ENCODE peak calls at places on chromosomes 2 and 18, in nine cellular contexts. K is H1, Q is HAP-1, R is HL-60, T is adrenal gland, H is Kasumi-1, X is amniotic epithelial cell, L is T-helper 2 cell, S is DMS53. W is an unnamed sample.
A peak's percentile ranks its signal among the peaks of the same experiment; 100 is the strongest.

GRCh38 chr18:59067873-59068272 is 71.8 kb upstream of the SEC11C start:
- DNase-seq in Q (peak; percentile 44), X (no peak), T (no peak), S (peak; percentile 82), K (no peak), R (no peak), L (no peak), H (no peak), W (no peak)

GRCh38 chr2:88517759-88518201 is 65.3 kb upstream of the FOXI3 start:
- DNase-seq in H (no peak), Q (peak; percentile 45), S (peak; percentile 15), K (no peak), X (no peak), T (no peak), R (no peak), L (no peak), W (no peak)

GRCh38 chr2:42888321-42888720 is 95.9 kb upstream of the HAAO start:
- DNase-seq in K (no peak), X (no peak), S (no peak), Q (no peak), L (no peak), T (no peak), H (no peak), R (no peak), W (no peak)

GRCh38 chr2:7567646-7568045 is 650.4 kb downstream of the RNF144A start:
- DNase-seq in X (no peak), K (no peak), T (no peak), Q (no peak), S (no peak), H (no peak), L (peak; percentile 32), R (no peak), W (no peak)

GRCh38 chr2:36800381-36800780 is 103.9 kb downstream of the VIT start:
- DNase-seq in T (no peak), S (no peak), X (no peak), H (no peak), L (peak; percentile 54), K (no peak), R (no peak), Q (no peak), W (no peak)

GRCh38 chr2:64491426-64491825 is 32.7 kb upstream of the AFTPH start:
- DNase-seq in L (no peak), S (no peak), Q (no peak), X (peak; percentile 57), K (peak; percentile 35), T (no peak), H (no peak), R (no peak), W (no peak)

GRCh38 chr2:149082781-149083180 is 44.3 kb downstream of the LYPD6B start:
- DNase-seq in L (no peak), T (no peak), X (no peak), S (peak; percentile 12), Q (no peak), K (no peak), H (no peak), R (no peak), W (no peak)

GRCh38 chr2:207516206-207516605 is 13.6 kb upstream of the CREB1 start:
- DNase-seq in L (no peak), K (no peak), T (no peak), X (no peak), R (no peak), Q (no peak), H (no peak), S (no peak), W (no peak)

GRCh38 chr2:85162746-85163301 is 29.6 kb downstream of the TCF7L1 start:
- DNase-seq in S (no peak), Q (peak; percentile 81), L (no peak), H (no peak), K (no peak), R (no peak), X (peak; percentile 39), T (peak; percentile 24), W (no peak)

GRCh38 chr2:229416116-229416694 is 145.1 kb upstream of the PID1 start:
- DNase-seq in H (peak; percentile 85), T (peak; percentile 75), S (no peak), Q (no peak), L (no peak), K (no peak), X (peak; percentile 89), R (peak; percentile 91), W (no peak)

GRCh38 chr18:9520666-9521065 is 45.4 kb downstream of the RALBP1 start:
- DNase-seq in S (no peak), R (no peak), L (no peak), T (no peak), X (no peak), K (no peak), H (no peak), Q (no peak), W (no peak)

GRCh38 chr2:231673348-231673770 is 35.0 kb upstream of the PTMA start:
- DNase-seq in T (no peak), Q (peak; percentile 80), K (peak; percentile 95), L (no peak), R (no peak), H (no peak), X (peak; percentile 84), S (peak; percentile 95), W (no peak)

GRCh38 chr2:197717863-197718262 is 12.7 kb downstream of the MARS2 start:
- DNase-seq in Q (no peak), R (no peak), X (no peak), T (no peak), L (no peak), H (no peak), K (no peak), S (no peak), W (no peak)